ENCODE peak calls at places on chromosomes 5 and 9, in seven cellular contexts. W is stimulated activated CD4-positive, alpha-beta T cell treated with anti-CD3 and anti-CD28 coated beads, Interleukin-2, amount 100 ng/mL, for 48 hours; D is activated naive CD4-positive, alpha-beta T cell; G is right cardiac atrium; V is activated CD4-positive, alpha-beta T cell treated with anti-CD3 and anti-CD28 coated beads, Interleukin-2, amount 50 U/mL, for 1 hour; E is DMS 273 treated with DMSO at 0.1 percent for 48 hours; A is GM04504. C is an unnamed sample.

GRCh38 chr5:150627731-150628545 is 12.5 kb upstream of the SYNPO start:
- DNase-seq in A (no peak), G (peak; percentile 51), E (no peak), W (no peak), D (no peak), V (no peak), C (no peak)

GRCh38 chr5:42756630-42757601 is at the start of gene CCDC152:
- DNase-seq in D (peak; percentile 14), G (peak; percentile 64), V (peak; percentile 50), W (peak; percentile 42), A (no peak), E (no peak), C (no peak)

GRCh38 chr9:135156525-135157510 is 69.3 kb downstream of the OLFM1 start:
- DNase-seq in E (no peak), D (no peak), V (no peak), G (peak; percentile 82), A (no peak), W (peak; percentile 8), C (peak; percentile 59)

GRCh38 chr9:104794070-104794469 is 30.1 kb downstream of the NIPSNAP3B start:
- DNase-seq in G (no peak), E (no peak), V (no peak), W (no peak), A (no peak), D (no peak), C (no peak)

GRCh38 chr9:129259373-129259772 is 81.3 kb upstream of the IER5L start:
- DNase-seq in A (no peak), D (no peak), E (no peak), G (peak; percentile 40), W (no peak), V (no peak), C (peak; percentile 10)

GRCh38 chr5:62547929-62548678 is 30.5 kb upstream of the LRRC70 start:
- DNase-seq in W (no peak), D (no peak), A (no peak), E (no peak), G (no peak), V (no peak), C (no peak)

GRCh38 chr5:71887680-71888079 is 168.6 kb downstream of the CARTPT start:
- DNase-seq in A (no peak), W (no peak), G (no peak), V (no peak), D (no peak), E (peak; percentile 63), C (no peak)

GRCh38 chr9:127708952-127709587 is 2.3 kb downstream of the CFAP157 start:
- DNase-seq in A (no peak), D (no peak), W (no peak), V (no peak), G (no peak), E (no peak), C (no peak)

GRCh38 chr9:85514256-85514655 is 227.5 kb downstream of the AGTPBP1 start:
- DNase-seq in V (no peak), A (no peak), G (no peak), W (no peak), E (no peak), D (no peak), C (no peak)

GRCh38 chr5:107863125-107863524 is 192.4 kb upstream of the EFNA5 start:
- DNase-seq in W (no peak), A (no peak), V (no peak), G (no peak), D (no peak), E (no peak), C (no peak)

GRCh38 chr9:137752426-137752825 is 125.2 kb upstream of the CACNA1B start:
- DNase-seq in W (no peak), A (no peak), V (no peak), E (no peak), D (no peak), G (no peak), C (no peak)

GRCh38 chr9:106846307-106846706 is 16.7 kb upstream of the ZNF462 start:
- DNase-seq in D (no peak), E (no peak), W (no peak), G (no peak), A (no peak), V (no peak), C (no peak)

C was measured in lower lobe of right lung.